ENCODE peak calls at places on chromosome 9, in eight cellular contexts. One of them, this sample, is unnamed.

GRCh38 chr9:109117856-109118801 is 1.6 kb downstream of the TMEM245 start:
- DNase-seq in central memory CD4-positive, alpha-beta T cell: peak; percentile 45
- DNase-seq in stromal cell of bone marrow: peak; percentile 47
- DNase-seq in activated T-cell treated with anti-CD3 and anti-CD28 coated beads for 1 hour: peak; percentile 17
- DNase-seq in activated CD4-positive, alpha-beta T cell treated with anti-CD3 and anti-CD28 coated beads for 24 hours: peak; percentile 35
- DNase-seq in H4: peak; percentile 42
- DNase-seq in left kidney: peak; percentile 68
- DNase-seq in ascending aorta: peak; percentile 67
- DNase-seq in this sample: peak; percentile 26

GRCh38 chr9:33234511-33235467 is 5.2 kb upstream of the SPINK4 start:
- DNase-seq in left kidney: no peak
- DNase-seq in activated T-cell treated with anti-CD3 and anti-CD28 coated beads for 1 hour: no peak
- DNase-seq in central memory CD4-positive, alpha-beta T cell: no peak
- DNase-seq in activated CD4-positive, alpha-beta T cell treated with anti-CD3 and anti-CD28 coated beads for 24 hours: no peak
- DNase-seq in H4: no peak
- DNase-seq in ascending aorta: no peak
- DNase-seq in stromal cell of bone marrow: no peak
- DNase-seq in this sample: no peak

GRCh38 chr9:109013678-109014145 is 413 bp upstream of the CTNNAL1 start:
- DNase-seq in activated CD4-positive, alpha-beta T cell treated with anti-CD3 and anti-CD28 coated beads for 24 hours: no peak
- DNase-seq in activated T-cell treated with anti-CD3 and anti-CD28 coated beads for 1 hour: no peak
- DNase-seq in central memory CD4-positive, alpha-beta T cell: no peak
- DNase-seq in left kidney: no peak
- DNase-seq in H4: peak; percentile 56
- DNase-seq in stromal cell of bone marrow: peak; percentile 59
- DNase-seq in ascending aorta: no peak
- DNase-seq in this sample: no peak

GRCh38 chr9:124869466-124869985 is 7.6 kb downstream of the ARPC5L start:
- DNase-seq in ascending aorta: no peak
- DNase-seq in activated CD4-positive, alpha-beta T cell treated with anti-CD3 and anti-CD28 coated beads for 24 hours: no peak
- DNase-seq in activated T-cell treated with anti-CD3 and anti-CD28 coated beads for 1 hour: peak; percentile 30
- DNase-seq in central memory CD4-positive, alpha-beta T cell: peak; percentile 41
- DNase-seq in left kidney: peak; percentile 58
- DNase-seq in H4: no peak
- DNase-seq in stromal cell of bone marrow: no peak
- DNase-seq in this sample: no peak

GRCh38 chr9:75672478-75672877 is 218.0 kb upstream of the PCSK5 start:
- DNase-seq in ascending aorta: no peak
- DNase-seq in left kidney: no peak
- DNase-seq in H4: no peak
- DNase-seq in central memory CD4-positive, alpha-beta T cell: no peak
- DNase-seq in stromal cell of bone marrow: no peak
- DNase-seq in activated T-cell treated with anti-CD3 and anti-CD28 coated beads for 1 hour: no peak
- DNase-seq in activated CD4-positive, alpha-beta T cell treated with anti-CD3 and anti-CD28 coated beads for 24 hours: no peak
- DNase-seq in this sample: no peak

GRCh38 chr9:126128494-126129142 is 198.0 kb upstream of the MVB12B start:
- DNase-seq in central memory CD4-positive, alpha-beta T cell: no peak
- DNase-seq in left kidney: no peak
- DNase-seq in H4: no peak
- DNase-seq in activated CD4-positive, alpha-beta T cell treated with anti-CD3 and anti-CD28 coated beads for 24 hours: no peak
- DNase-seq in ascending aorta: peak; percentile 33
- DNase-seq in activated T-cell treated with anti-CD3 and anti-CD28 coated beads for 1 hour: no peak
- DNase-seq in stromal cell of bone marrow: no peak
- DNase-seq in this sample: peak; percentile 23

GRCh38 chr9:137077010-137077747 is at the start of gene UAP1L1:
- DNase-seq in activated CD4-positive, alpha-beta T cell treated with anti-CD3 and anti-CD28 coated beads for 24 hours: no peak
- DNase-seq in activated T-cell treated with anti-CD3 and anti-CD28 coated beads for 1 hour: no peak
- DNase-seq in ascending aorta: peak; percentile 82
- DNase-seq in H4: peak; percentile 45
- DNase-seq in left kidney: peak; percentile 67
- DNase-seq in stromal cell of bone marrow: peak; percentile 25
- DNase-seq in central memory CD4-positive, alpha-beta T cell: peak; percentile 37
- DNase-seq in this sample: peak; percentile 51

GRCh38 chr9:109751253-109751652 is 28.7 kb upstream of the PALM2AKAP2 start:
- DNase-seq in central memory CD4-positive, alpha-beta T cell: no peak
- DNase-seq in H4: no peak
- DNase-seq in ascending aorta: no peak
- DNase-seq in left kidney: peak; percentile 70
- DNase-seq in activated T-cell treated with anti-CD3 and anti-CD28 coated beads for 1 hour: no peak
- DNase-seq in activated CD4-positive, alpha-beta T cell treated with anti-CD3 and anti-CD28 coated beads for 24 hours: no peak
- DNase-seq in stromal cell of bone marrow: peak; percentile 44
- DNase-seq in this sample: no peak

GRCh38 chr9:14812806-14813205 is 90.3 kb upstream of the CER1 start:
- DNase-seq in activated CD4-positive, alpha-beta T cell treated with anti-CD3 and anti-CD28 coated beads for 24 hours: no peak
- DNase-seq in central memory CD4-positive, alpha-beta T cell: no peak
- DNase-seq in stromal cell of bone marrow: no peak
- DNase-seq in ascending aorta: no peak
- DNase-seq in activated T-cell treated with anti-CD3 and anti-CD28 coated beads for 1 hour: no peak
- DNase-seq in H4: no peak
- DNase-seq in left kidney: no peak
- DNase-seq in this sample: no peak

GRCh38 chr9:81685763-81686613 is 3.4 kb downstream of the TLE1 start:
- DNase-seq in activated T-cell treated with anti-CD3 and anti-CD28 coated beads for 1 hour: no peak
- DNase-seq in activated CD4-positive, alpha-beta T cell treated with anti-CD3 and anti-CD28 coated beads for 24 hours: no peak
- DNase-seq in H4: peak; percentile 39
- DNase-seq in left kidney: no peak
- DNase-seq in central memory CD4-positive, alpha-beta T cell: no peak
- DNase-seq in stromal cell of bone marrow: no peak
- DNase-seq in ascending aorta: no peak
- DNase-seq in this sample: peak; percentile 5

GRCh38 chr9:77516781-77517180 is 131.3 kb downstream of the GNA14 start:
- DNase-seq in H4: no peak
- DNase-seq in stromal cell of bone marrow: no peak
- DNase-seq in central memory CD4-positive, alpha-beta T cell: no peak
- DNase-seq in activated CD4-positive, alpha-beta T cell treated with anti-CD3 and anti-CD28 coated beads for 24 hours: no peak
- DNase-seq in activated T-cell treated with anti-CD3 and anti-CD28 coated beads for 1 hour: no peak
- DNase-seq in ascending aorta: no peak
- DNase-seq in left kidney: no peak
- DNase-seq in this sample: no peak

GRCh38 chr9:18746631-18747030 is 272.7 kb downstream of the ADAMTSL1 start:
- DNase-seq in activated T-cell treated with anti-CD3 and anti-CD28 coated beads for 1 hour: no peak
- DNase-seq in left kidney: peak; percentile 20
- DNase-seq in stromal cell of bone marrow: no peak
- DNase-seq in central memory CD4-positive, alpha-beta T cell: no peak
- DNase-seq in H4: no peak
- DNase-seq in ascending aorta: no peak
- DNase-seq in activated CD4-positive, alpha-beta T cell treated with anti-CD3 and anti-CD28 coated beads for 24 hours: no peak
- DNase-seq in this sample: peak; percentile 76

GRCh38 chr9:91486699-91487497 is 63.3 kb upstream of the NFIL3 start:
- DNase-seq in activated T-cell treated with anti-CD3 and anti-CD28 coated beads for 1 hour: no peak
- DNase-seq in activated CD4-positive, alpha-beta T cell treated with anti-CD3 and anti-CD28 coated beads for 24 hours: no peak
- DNase-seq in H4: no peak
- DNase-seq in central memory CD4-positive, alpha-beta T cell: no peak
- DNase-seq in left kidney: no peak
- DNase-seq in stromal cell of bone marrow: peak; percentile 83
- DNase-seq in ascending aorta: no peak
- DNase-seq in this sample: no peak

GRCh38 chr9:31320507-31320906 is 1063.9 kb upstream of the ACO1 start:
- DNase-seq in ascending aorta: no peak
- DNase-seq in stromal cell of bone marrow: no peak
- DNase-seq in activated CD4-positive, alpha-beta T cell treated with anti-CD3 and anti-CD28 coated beads for 24 hours: no peak
- DNase-seq in central memory CD4-positive, alpha-beta T cell: no peak
- DNase-seq in activated T-cell treated with anti-CD3 and anti-CD28 coated beads for 1 hour: no peak
- DNase-seq in H4: no peak
- DNase-seq in left kidney: no peak
- DNase-seq in this sample: no peak

GRCh38 chr9:131275332-131276106 is 791 bp downstream of the FAM78A start:
- DNase-seq in H4: no peak
- DNase-seq in ascending aorta: no peak
- DNase-seq in left kidney: no peak
- DNase-seq in activated T-cell treated with anti-CD3 and anti-CD28 coated beads for 1 hour: no peak
- DNase-seq in activated CD4-positive, alpha-beta T cell treated with anti-CD3 and anti-CD28 coated beads for 24 hours: no peak
- DNase-seq in central memory CD4-positive, alpha-beta T cell: no peak
- DNase-seq in stromal cell of bone marrow: no peak
- DNase-seq in this sample: no peak

GRCh38 chr9:95399261-95399660 is 81.8 kb upstream of the FANCC start:
- DNase-seq in left kidney: no peak
- DNase-seq in central memory CD4-positive, alpha-beta T cell: no peak
- DNase-seq in ascending aorta: no peak
- DNase-seq in stromal cell of bone marrow: no peak
- DNase-seq in activated CD4-positive, alpha-beta T cell treated with anti-CD3 and anti-CD28 coated beads for 24 hours: no peak
- DNase-seq in H4: no peak
- DNase-seq in activated T-cell treated with anti-CD3 and anti-CD28 coated beads for 1 hour: no peak
- DNase-seq in this sample: no peak